ENCODE peak calls at places on chromosomes 11 and 22, in five cellular contexts. One of them, this sample, is unnamed.

GRCh38 chr11:119729581-119730346 is 764 bp upstream of the NECTIN1 start:
- DNase-seq in neural progenitor cell: peak; percentile 59
- DNase-seq in GM23248: peak; percentile 72
- DNase-seq in H9: peak; percentile 56
- DNase-seq in fibroblast of lung: peak; percentile 61
- DNase-seq in this sample: no peak

GRCh38 chr11:131904756-131905155 is 534.3 kb downstream of the NTM start:
- DNase-seq in neural progenitor cell: peak; percentile 30
- DNase-seq in H9: peak; percentile 80
- DNase-seq in fibroblast of lung: no peak
- DNase-seq in GM23248: no peak
- DNase-seq in this sample: no peak

GRCh38 chr11:110935018-110935640 is 222.9 kb upstream of the ARHGAP20 start:
- DNase-seq in neural progenitor cell: no peak
- DNase-seq in H9: no peak
- DNase-seq in GM23248: no peak
- DNase-seq in fibroblast of lung: no peak
- DNase-seq in this sample: no peak

GRCh38 chr11:57325735-57326048 is 940 bp upstream of the TNKS1BP1 start:
- DNase-seq in fibroblast of lung: no peak
- DNase-seq in H9: no peak
- DNase-seq in GM23248: no peak
- DNase-seq in neural progenitor cell: no peak
- DNase-seq in this sample: no peak

GRCh38 chr22:27880778-27881394 is 38.2 kb downstream of the PITPNB start:
- DNase-seq in neural progenitor cell: peak; percentile 67
- DNase-seq in fibroblast of lung: peak; percentile 71
- DNase-seq in H9: no peak
- DNase-seq in GM23248: peak; percentile 76
- DNase-seq in this sample: peak; percentile 25

GRCh38 chr22:28014141-28015055 is 95.3 kb upstream of the PITPNB start:
- DNase-seq in H9: no peak
- DNase-seq in neural progenitor cell: peak; percentile 83
- DNase-seq in GM23248: no peak
- DNase-seq in fibroblast of lung: no peak
- DNase-seq in this sample: no peak

GRCh38 chr11:118939412-118939915 is 13.7 kb upstream of the BCL9L start:
- DNase-seq in neural progenitor cell: peak; percentile 17
- DNase-seq in GM23248: no peak
- DNase-seq in H9: no peak
- DNase-seq in fibroblast of lung: no peak
- DNase-seq in this sample: no peak

GRCh38 chr11:9461760-9462134 is 935 bp downstream of the ZNF143 start:
- DNase-seq in neural progenitor cell: no peak
- DNase-seq in GM23248: peak; percentile 47
- DNase-seq in H9: no peak
- DNase-seq in fibroblast of lung: peak; percentile 49
- DNase-seq in this sample: no peak

GRCh38 chr11:63212742-63213141 is 30.7 kb downstream of the SLC22A25 start:
- DNase-seq in H9: no peak
- DNase-seq in fibroblast of lung: peak; percentile 0
- DNase-seq in GM23248: peak; percentile 45
- DNase-seq in neural progenitor cell: peak; percentile 51
- DNase-seq in this sample: no peak

GRCh38 chr11:44229003-44229570 is 80.9 kb downstream of the ALX4 start:
- DNase-seq in GM23248: no peak
- DNase-seq in neural progenitor cell: no peak
- DNase-seq in fibroblast of lung: peak; percentile 44
- DNase-seq in H9: no peak
- DNase-seq in this sample: no peak

GRCh38 chr11:126140932-126141291 is 70.5 kb downstream of the RPUSD4 start:
- DNase-seq in H9: no peak
- DNase-seq in neural progenitor cell: no peak
- DNase-seq in GM23248: peak; percentile 70
- DNase-seq in fibroblast of lung: peak; percentile 80
- DNase-seq in this sample: no peak

GRCh38 chr11:87339416-87339815 is 301.7 kb downstream of the TMEM135 start:
- DNase-seq in GM23248: no peak
- DNase-seq in neural progenitor cell: no peak
- DNase-seq in H9: no peak
- DNase-seq in fibroblast of lung: no peak
- DNase-seq in this sample: no peak

GRCh38 chr22:17970205-17970708 is 54.1 kb downstream of the MICAL3 start:
- DNase-seq in GM23248: no peak
- DNase-seq in H9: no peak
- DNase-seq in fibroblast of lung: peak; percentile 62
- DNase-seq in neural progenitor cell: no peak
- DNase-seq in this sample: no peak

GRCh38 chr11:44949160-44950035 is 1.3 kb downstream of the TP53I11 start:
- DNase-seq in neural progenitor cell: peak; percentile 88
- DNase-seq in fibroblast of lung: peak; percentile 40
- DNase-seq in GM23248: peak; percentile 61
- DNase-seq in H9: peak; percentile 83
- DNase-seq in this sample: no peak

GRCh38 chr11:130001491-130002351 is 914 bp downstream of the PRDM10 start:
- DNase-seq in H9: peak; percentile 48
- DNase-seq in GM23248: peak; percentile 78
- DNase-seq in neural progenitor cell: peak; percentile 92
- DNase-seq in fibroblast of lung: peak; percentile 28
- DNase-seq in this sample: no peak

GRCh38 chr11:29282088-29282487 is 734.7 kb downstream of the KCNA4 start:
- DNase-seq in fibroblast of lung: peak; percentile 98
- DNase-seq in GM23248: peak; percentile 94
- DNase-seq in H9: no peak
- DNase-seq in neural progenitor cell: no peak
- DNase-seq in this sample: no peak

GRCh38 chr22:45263790-45264269 is 20.9 kb upstream of the UPK3A start:
- DNase-seq in GM23248: peak; percentile 94
- DNase-seq in neural progenitor cell: peak; percentile 80
- DNase-seq in H9: peak; percentile 84
- DNase-seq in fibroblast of lung: peak; percentile 75
- DNase-seq in this sample: peak; percentile 81

GRCh38 chr11:73193251-73194033 is 24.6 kb upstream of the P2RY2 start:
- DNase-seq in GM23248: no peak
- DNase-seq in H9: no peak
- DNase-seq in fibroblast of lung: no peak
- DNase-seq in neural progenitor cell: no peak
- DNase-seq in this sample: no peak

GRCh38 chr11:17547051-17547577 is at the start of gene OTOG:
- DNase-seq in H9: peak; percentile 96
- DNase-seq in GM23248: no peak
- DNase-seq in neural progenitor cell: peak; percentile 86
- DNase-seq in fibroblast of lung: no peak
- DNase-seq in this sample: no peak

GRCh38 chr11:88421530-88421929 is 84.0 kb upstream of the CTSC start:
- DNase-seq in GM23248: peak; percentile 56
- DNase-seq in H9: no peak
- DNase-seq in neural progenitor cell: peak; percentile 6
- DNase-seq in fibroblast of lung: peak; percentile 56
- DNase-seq in this sample: no peak

GRCh38 chr11:120525285-120526085 is 13.9 kb downstream of the GRIK4 start:
- DNase-seq in H9: no peak
- DNase-seq in neural progenitor cell: no peak
- DNase-seq in GM23248: no peak
- DNase-seq in fibroblast of lung: no peak
- DNase-seq in this sample: no peak

GRCh38 chr11:1209371-1210057 is 13.4 kb upstream of the MUC5B start:
- DNase-seq in fibroblast of lung: no peak
- DNase-seq in neural progenitor cell: no peak
- DNase-seq in H9: peak; percentile 8
- DNase-seq in GM23248: no peak
- DNase-seq in this sample: no peak

GRCh38 chr11:63931045-63931444 is 7.8 kb upstream of the NAA40 start:
- DNase-seq in H9: no peak
- DNase-seq in GM23248: no peak
- DNase-seq in fibroblast of lung: no peak
- DNase-seq in neural progenitor cell: no peak
- DNase-seq in this sample: no peak

GRCh38 chr22:43343262-43343988 is at the start of gene SCUBE1:
- DNase-seq in fibroblast of lung: peak; percentile 25
- DNase-seq in GM23248: peak; percentile 65
- DNase-seq in H9: peak; percentile 84
- DNase-seq in neural progenitor cell: peak; percentile 95
- DNase-seq in this sample: no peak

GRCh38 chr11:78040691-78041379 is 17.8 kb upstream of the KCTD14 start:
- DNase-seq in H9: peak; percentile 53
- DNase-seq in neural progenitor cell: no peak
- DNase-seq in GM23248: no peak
- DNase-seq in fibroblast of lung: no peak
- DNase-seq in this sample: no peak

GRCh38 chr11:132187814-132188213 is 817.4 kb downstream of the NTM start:
- DNase-seq in GM23248: peak; percentile 75
- DNase-seq in H9: no peak
- DNase-seq in fibroblast of lung: peak; percentile 59
- DNase-seq in neural progenitor cell: no peak
- DNase-seq in this sample: no peak

GRCh38 chr11:705646-706438 is at the start of gene EPS8L2:
- DNase-seq in H9: peak; percentile 45
- DNase-seq in GM23248: peak; percentile 46
- DNase-seq in neural progenitor cell: peak; percentile 50
- DNase-seq in fibroblast of lung: no peak
- DNase-seq in this sample: no peak

GRCh38 chr22:29524440-29525191 is 28.9 kb downstream of the THOC5 start:
- DNase-seq in fibroblast of lung: peak; percentile 25
- DNase-seq in H9: peak; percentile 43
- DNase-seq in neural progenitor cell: peak; percentile 59
- DNase-seq in GM23248: peak; percentile 47
- DNase-seq in this sample: no peak

GRCh38 chr11:85939099-85940015 is 84.2 kb downstream of the CCDC83 start:
- DNase-seq in neural progenitor cell: no peak
- DNase-seq in GM23248: no peak
- DNase-seq in fibroblast of lung: no peak
- DNase-seq in H9: no peak
- DNase-seq in this sample: no peak
- H3K9me3 ChIP-seq in neural progenitor cell: no peaks in the 10 kb centered on the region
- H3K9me3 ChIP-seq in GM23248: no peaks in the 10 kb centered on the region
- H3K9me3 ChIP-seq in fibroblast of lung: no peaks in the 10 kb centered on the region
- H3K9me3 ChIP-seq in H9: no peaks in the 10 kb centered on the region
- H3K9me3 ChIP-seq in this sample: no peaks in the 10 kb centered on the region

GRCh38 chr22:50261615-50262459 is at the start of gene MAPK12:
- DNase-seq in neural progenitor cell: peak; percentile 87
- DNase-seq in GM23248: peak; percentile 59
- DNase-seq in H9: peak; percentile 63
- DNase-seq in fibroblast of lung: peak; percentile 45
- DNase-seq in this sample: no peak

GRCh38 chr22:50260801-50261614 is 475 bp downstream of the MAPK12 start:
- DNase-seq in H9: no peak
- DNase-seq in neural progenitor cell: peak; percentile 73
- DNase-seq in GM23248: peak; percentile 85
- DNase-seq in fibroblast of lung: peak; percentile 74
- DNase-seq in this sample: no peak

GRCh38 chr22:50264104-50264745 is 2.7 kb upstream of the MAPK12 start:
- DNase-seq in neural progenitor cell: no peak
- DNase-seq in H9: no peak
- DNase-seq in fibroblast of lung: no peak
- DNase-seq in GM23248: no peak
- DNase-seq in this sample: no peak

GRCh38 chr22:50262973-50263617 is 1.6 kb upstream of the MAPK12 start:
- DNase-seq in neural progenitor cell: no peak
- DNase-seq in fibroblast of lung: no peak
- DNase-seq in H9: no peak
- DNase-seq in GM23248: no peak
- DNase-seq in this sample: no peak

DNA sequence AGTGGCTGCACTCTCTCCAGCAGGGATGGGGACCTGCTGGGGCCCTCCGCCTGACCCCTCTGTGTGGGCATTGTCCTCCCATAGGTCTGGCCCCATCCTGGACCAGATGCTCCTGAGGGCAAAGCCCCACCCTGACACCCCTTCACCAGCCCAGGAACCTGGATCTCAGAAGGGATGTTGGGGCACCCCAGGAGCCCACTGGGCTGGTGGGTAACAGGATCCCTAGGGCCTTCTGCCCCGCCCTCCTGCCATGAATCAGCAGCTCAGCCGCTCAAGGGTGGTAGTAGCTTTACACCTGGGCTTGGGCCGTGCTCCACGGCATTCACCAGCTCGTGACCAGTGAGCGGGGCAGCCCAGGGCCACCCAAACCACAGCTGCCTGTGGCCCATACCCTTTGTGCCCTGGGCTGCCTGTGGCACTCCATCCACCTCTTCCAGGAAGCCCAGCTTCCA is 1.0 kb upstream of the MAPK12 start:
- DNase-seq in GM23248: peak; percentile 52
- DNase-seq in H9: no peak
- DNase-seq in neural progenitor cell: no peak
- DNase-seq in fibroblast of lung: no peak
- DNase-seq in this sample: no peak
- H2AFZ ChIP-seq in GM23248: no peak overlapping the region
- H2AFZ ChIP-seq in H9: no peak overlapping the region
- H2AFZ ChIP-seq in neural progenitor cell: no peak overlapping the region
- H2AFZ ChIP-seq in fibroblast of lung: no peak overlapping the region
- H2AFZ ChIP-seq in this sample: no peak overlapping the region

DNA sequence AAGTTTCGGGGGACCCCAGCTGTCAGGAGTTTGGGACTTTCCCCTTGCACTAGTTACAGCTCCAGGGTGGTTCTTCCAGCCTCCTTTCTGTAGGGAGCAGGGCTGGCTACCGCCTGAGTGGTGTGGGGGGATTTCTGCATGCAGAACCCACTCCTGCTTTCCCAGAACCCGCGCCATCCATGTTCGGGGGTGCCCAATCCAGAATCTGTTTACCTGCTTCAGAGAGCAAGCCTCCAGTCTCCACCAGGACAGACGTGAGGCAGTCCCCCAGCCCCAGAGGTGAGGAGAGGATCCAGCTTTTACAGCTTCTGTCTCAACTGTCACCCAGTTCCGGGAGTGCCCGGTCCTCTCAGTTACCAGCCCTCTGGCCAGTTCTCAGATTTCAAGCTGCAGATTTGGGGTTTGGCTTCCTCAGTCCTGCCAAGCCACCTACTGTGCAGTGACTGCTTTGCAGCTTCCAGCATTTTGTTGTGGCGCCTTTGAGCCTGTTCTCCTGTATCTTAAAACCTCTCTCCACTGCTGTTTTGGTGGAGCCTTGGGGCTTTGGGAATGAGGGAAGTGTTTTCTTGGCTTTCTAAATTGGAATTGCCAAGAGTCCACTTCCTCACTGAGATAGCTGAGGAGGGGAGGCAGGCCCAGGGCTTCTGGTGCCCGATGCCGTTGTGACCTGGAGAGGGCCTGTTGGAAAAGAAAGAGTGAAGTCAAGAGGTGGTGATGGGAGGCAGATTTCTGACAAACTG is 513.2 kb downstream of the TBC1D22A start:
- DNase-seq in H9: no peak
- DNase-seq in fibroblast of lung: peak; percentile 5
- DNase-seq in GM23248: no peak
- DNase-seq in neural progenitor cell: no peak
- DNase-seq in this sample: no peak
- H3K9me3 ChIP-seq in H9: peaks cover 88% of the 10 kb centered on the region
- H3K9me3 ChIP-seq in fibroblast of lung: no peaks in the 10 kb centered on the region
- H3K9me3 ChIP-seq in GM23248: no peaks in the 10 kb centered on the region
- H3K9me3 ChIP-seq in neural progenitor cell: peaks cover 7% of the 10 kb centered on the region
- H3K9me3 ChIP-seq in this sample: no peaks in the 10 kb centered on the region

DNA sequence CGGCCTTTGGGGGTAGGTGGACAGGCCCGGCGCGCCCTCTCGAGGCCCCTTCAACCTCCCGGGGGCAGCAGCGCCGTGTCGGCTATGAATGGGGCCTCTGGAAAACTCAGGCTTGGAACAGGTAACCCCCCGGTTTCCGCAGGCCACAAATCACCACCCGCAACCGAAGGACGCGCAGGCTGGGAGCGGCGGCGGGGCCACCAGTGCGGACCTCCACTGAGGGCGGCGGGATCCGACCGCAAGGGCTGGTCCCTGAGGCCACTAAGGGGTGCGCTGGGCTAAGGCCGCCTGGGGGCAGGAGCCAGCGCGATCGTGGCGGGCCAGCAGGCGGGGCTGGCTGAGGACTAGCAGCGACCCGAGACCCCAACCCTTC is 695 bp upstream of the ATF4 start:
- DNase-seq in fibroblast of lung: peak; percentile 62
- DNase-seq in GM23248: peak; percentile 89
- DNase-seq in neural progenitor cell: peak; percentile 86
- DNase-seq in H9: peak; percentile 65
- DNase-seq in this sample: no peak
- H2AFZ ChIP-seq in fibroblast of lung: no peak overlapping the region
- H2AFZ ChIP-seq in GM23248: peak overlapping the region; percentile 58
- H2AFZ ChIP-seq in neural progenitor cell: no peak overlapping the region
- H2AFZ ChIP-seq in H9: no peak overlapping the region
- H2AFZ ChIP-seq in this sample: peak overlapping the region; percentile 40

This sample was measured in keratinocyte.